ENCODE peak calls at places on chromosomes 2 and 18, in six cellular contexts. Z is stomach, H is K562, G is breast epithelium, C is H1, L is sigmoid colon. A is an unnamed sample.

GRCh38 chr18:9048808-9049494 is 53.5 kb upstream of the NDUFV2 start:
- DNase-seq in Z (no peak), H (no peak), G (no peak), C (no peak), L (no peak), A (no peak)

GRCh38 chr2:7165736-7166135 is 248.5 kb downstream of the RNF144A start:
- DNase-seq in Z (no peak), H (no peak), G (no peak), C (no peak), L (no peak), A (no peak)

GRCh38 chr2:69755862-69756467 is 14.0 kb downstream of the ANXA4 start:
- DNase-seq in Z (no peak), H (peak; percentile 36), G (no peak), C (no peak), L (no peak), A (no peak)

GRCh38 chr18:72181241-72181764 is 362.8 kb downstream of the CBLN2 start:
- DNase-seq in Z (no peak), H (no peak), G (no peak), C (no peak), L (no peak), A (no peak)

GRCh38 chr2:160752475-160753330 is 259.1 kb upstream of the RBMS1 start:
- DNase-seq in Z (no peak), H (no peak), G (no peak), C (no peak), L (no peak), A (no peak)

GRCh38 chr2:236219411-236219810 is 44.8 kb downstream of the ASB18 start:
- DNase-seq in Z (no peak), H (no peak), G (no peak), C (no peak), L (no peak), A (no peak)

GRCh38 chr2:200352631-200353030 is 46.1 kb downstream of the SPATS2L start:
- DNase-seq in Z (no peak), H (no peak), G (no peak), C (no peak), L (no peak), A (no peak)

GRCh38 chr2:123971564-123972318 is 53.3 kb upstream of the CNTNAP5 start:
- DNase-seq in Z (no peak), H (no peak), G (no peak), C (no peak), L (no peak), A (no peak)

GRCh38 chr2:33069894-33070651 is 123.3 kb downstream of the LTBP1 start:
- DNase-seq in Z (peak; percentile 49), H (peak; percentile 64), G (no peak), C (peak; percentile 13), L (peak; percentile 75), A (no peak)

GRCh38 chr18:10318686-10318960 is 135.8 kb upstream of the APCDD1 start:
- DNase-seq in Z (no peak), H (no peak), G (no peak), C (no peak), L (no peak), A (no peak)

GRCh38 chr2:99256677-99257076 is 1.2 kb upstream of the LYG2 start:
- DNase-seq in Z (no peak), H (no peak), G (no peak), C (no peak), L (no peak), A (no peak)

GRCh38 chr18:73060666-73061270 is 193.0 kb upstream of the NETO1 start:
- DNase-seq in Z (no peak), H (no peak), G (no peak), C (no peak), L (no peak), A (no peak)

GRCh38 chr2:205198130-205198505 is 484.2 kb upstream of the NRP2 start:
- DNase-seq in Z (no peak), H (no peak), G (no peak), C (no peak), L (no peak), A (no peak)

GRCh38 chr2:205752421-205752820 is 70.1 kb downstream of the NRP2 start:
- DNase-seq in Z (no peak), H (no peak), G (no peak), C (no peak), L (no peak), A (no peak)

GRCh38 chr2:200174433-200175216 is 131.9 kb upstream of the SPATS2L start:
- DNase-seq in Z (no peak), H (peak; percentile 70), G (no peak), C (no peak), L (no peak), A (no peak)

GRCh38 chr2:239751719-239752355 is 273.3 kb downstream of the NDUFA10 start:
- DNase-seq in Z (no peak), H (no peak), G (no peak), C (no peak), L (no peak), A (no peak)

GRCh38 chr2:23469142-23469540 is 84.2 kb downstream of the KLHL29 start:
- DNase-seq in Z (no peak), H (no peak), G (no peak), C (no peak), L (peak; percentile 68), A (no peak)

GRCh38 chr2:55431982-55432627 is 12.4 kb upstream of the CCDC88A start:
- DNase-seq in Z (no peak), H (peak; percentile 30), G (no peak), C (no peak), L (no peak), A (no peak)

GRCh38 chr2:32932825-32933755 is 13.7 kb upstream of the LTBP1 start:
- DNase-seq in Z (no peak), H (peak; percentile 66), G (no peak), C (no peak), L (no peak), A (no peak)

GRCh38 chr2:130763405-130763804 is 8.1 kb downstream of the AMER3 start:
- DNase-seq in Z (no peak), H (no peak), G (no peak), C (no peak), L (no peak), A (no peak)

GRCh38 chr2:96769816-96770215 is 9.1 kb downstream of the CNNM4 start:
- DNase-seq in Z (peak; percentile 30), H (no peak), G (peak; percentile 84), C (no peak), L (peak; percentile 89), A (no peak)

GRCh38 chr2:179410552-179411356 is 146.1 kb upstream of the SESTD1 start:
- DNase-seq in Z (peak; percentile 51), H (peak; percentile 59), G (peak; percentile 50), C (no peak), L (peak; percentile 67), A (peak; percentile 48)

GRCh38 chr2:132559921-132560320 is 110.1 kb downstream of the LYPD1 start:
- DNase-seq in Z (no peak), H (no peak), G (no peak), C (no peak), L (no peak), A (no peak)

GRCh38 chr2:158042245-158042644 is 59.4 kb upstream of the UPP2 start:
- DNase-seq in Z (no peak), H (no peak), G (no peak), C (no peak), L (no peak), A (no peak)

GRCh38 chr2:168790226-168790902 is 12.1 kb upstream of the NOSTRIN start:
- DNase-seq in Z (no peak), H (no peak), G (no peak), C (no peak), L (no peak), A (no peak)

GRCh38 chr18:7722955-7723354 is 155.8 kb downstream of the PTPRM start:
- DNase-seq in Z (no peak), H (no peak), G (no peak), C (no peak), L (no peak), A (no peak)

DNA sequence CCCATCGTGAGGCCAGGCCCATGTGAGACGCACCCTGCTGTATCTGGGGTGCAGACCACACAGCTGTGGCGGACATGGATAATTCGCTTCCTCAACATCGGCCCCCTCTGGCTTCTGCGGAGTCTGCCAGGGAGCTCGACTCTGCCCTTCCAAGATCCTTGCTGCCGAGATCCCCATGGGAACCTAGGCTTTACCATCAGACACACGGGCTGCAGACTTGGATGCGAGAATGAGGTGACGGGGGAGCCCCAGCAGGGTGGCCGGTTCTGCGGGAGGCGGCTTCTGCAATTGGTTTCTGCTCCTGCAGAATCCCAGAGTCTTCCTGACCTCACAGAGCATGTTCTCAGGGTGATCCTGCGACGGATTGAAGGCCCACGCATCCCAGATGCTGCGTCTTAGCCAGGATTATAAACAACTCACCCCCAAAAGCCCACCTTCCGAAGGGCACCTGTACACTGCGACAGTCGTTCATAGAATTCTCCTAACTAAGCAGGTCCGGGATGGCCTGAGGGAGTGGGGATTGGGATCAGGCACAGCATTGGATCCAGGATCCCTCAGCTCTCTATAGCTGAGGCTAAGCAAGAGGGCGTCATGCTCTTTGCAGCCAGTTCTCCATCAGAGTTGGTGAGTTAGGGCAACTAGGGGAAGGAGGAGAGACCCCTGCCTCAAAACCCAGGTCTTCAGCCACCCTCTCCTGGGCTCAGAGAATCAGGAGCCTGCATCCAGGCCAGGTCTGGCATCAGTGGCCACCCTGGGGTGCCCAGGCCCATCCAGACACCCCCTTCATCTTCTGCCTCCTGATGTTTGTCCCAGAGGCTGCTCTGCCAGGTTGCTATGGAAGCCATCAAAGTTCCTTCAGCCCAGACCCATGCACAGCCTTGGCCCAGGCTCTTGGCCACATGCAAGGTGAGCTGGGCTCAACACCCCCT is 74.7 kb upstream of the SNTG2 start:
- DNase-seq in Z (peak; percentile 15), H (no peak), G (peak; percentile 42), C (no peak), L (no peak), A (no peak)
- H3K4me3 ChIP-seq in Z (no peak overlapping the region), H (no peak overlapping the region), G (no peak overlapping the region), C (no peak overlapping the region), L (no peak overlapping the region), A (no peak overlapping the region)

GRCh38 chr2:85772841-85773491 is 19.2 kb downstream of the ATOH8 start:
- DNase-seq in Z (no peak), H (no peak), G (no peak), C (no peak), L (peak; percentile 89), A (no peak)
- TF ChIP-seq POLR2AphosphoS5 in Z (peak; percentile 7), H (no peak), G (no peak), C (no peak), L (peak; percentile 34), A (no peak)

GRCh38 chr18:78632111-78632541 is 347.5 kb upstream of the SALL3 start:
- DNase-seq in Z (no peak), H (no peak), G (no peak), C (no peak), L (no peak), A (no peak)

GRCh38 chr18:78630356-78630755 is 349.3 kb upstream of the SALL3 start:
- DNase-seq in Z (peak; percentile 9), H (no peak), G (no peak), C (no peak), L (peak; percentile 39), A (no peak)

GRCh38 chr18:78634061-78634696 is 345.4 kb upstream of the SALL3 start:
- DNase-seq in Z (no peak), H (no peak), G (no peak), C (no peak), L (no peak), A (no peak)

GRCh38 chr18:78629426-78629825 is 350.2 kb upstream of the SALL3 start:
- DNase-seq in Z (peak; percentile 16), H (no peak), G (no peak), C (no peak), L (peak; percentile 54), A (no peak)

GRCh38 chr18:78630981-78631510 is 348.6 kb upstream of the SALL3 start:
- DNase-seq in Z (no peak), H (no peak), G (no peak), C (no peak), L (no peak), A (no peak)
- H3K4me3 ChIP-seq in Z (no peak overlapping the region), H (no peak overlapping the region), G (no peak overlapping the region), C (no peak overlapping the region), L (no peak overlapping the region), A (no peak overlapping the region)

GRCh38 chr2:241616168-241617125 is 20.5 kb downstream of the THAP4 start:
- DNase-seq in Z (no peak), H (no peak), G (no peak), C (no peak), L (no peak), A (no peak)
- TF ChIP-seq POLR2AphosphoS5 in Z (no peak), H (no peak), G (no peak), C (no peak), L (no peak), A (no peak)

A was measured in SK-N-MC.